ENCODE peak calls at places on chromosome 20, in seven cellular contexts. R is left ventricle myocardium inferior, J is fibroblast of mammary gland, W is ovary, T is K562, O is astrocyte of the cerebellum, C is fibroblast of pulmonary artery. V is an unnamed sample.

GRCh38 chr20:33108641-33109040 is 29.2 kb downstream of the BPIFB4 start:
- DNase-seq in T (no peak), C (no peak), R (no peak), W (no peak), J (no peak), O (no peak), V (no peak)

GRCh38 chr20:57867807-57868206 is 158.0 kb upstream of the PMEPA1 start:
- DNase-seq in W (no peak), O (no peak), T (no peak), C (no peak), J (no peak), R (no peak), V (no peak)

GRCh38 chr20:61052195-61052594 is 199.9 kb upstream of the CDH4 start:
- DNase-seq in C (no peak), W (no peak), J (no peak), T (no peak), O (no peak), R (no peak), V (no peak)

GRCh38 chr20:6122873-6123649 is at the start of gene FERMT1:
- DNase-seq in T (no peak), R (peak), W (peak), C (peak), O (no peak), J (peak), V (peak)

GRCh38 chr20:1565461-1565860 is 8.0 kb upstream of the SIRPD start:
- DNase-seq in O (no peak), W (no peak), R (no peak), C (no peak), T (peak), J (no peak), V (no peak)

GRCh38 chr20:56995635-56996075 is 270.8 kb downstream of the BMP7 start:
- DNase-seq in O (no peak), C (peak), R (no peak), J (peak), W (no peak), T (peak), V (peak)

GRCh38 chr20:3433720-3434119 is 26.3 kb upstream of the DNAAF9 start:
- DNase-seq in J (no peak), O (no peak), T (no peak), W (no peak), R (no peak), C (no peak), V (no peak)

GRCh38 chr20:51624157-51624731 is 81.7 kb upstream of the NFATC2 start:
- DNase-seq in O (peak), R (peak), C (peak), T (peak), J (peak), W (no peak), V (peak)

GRCh38 chr20:22004946-22005345 is 299.5 kb downstream of the PAX1 start:
- DNase-seq in O (no peak), T (no peak), C (peak), J (peak), R (no peak), W (no peak), V (no peak)

GRCh38 chr20:4022386-4023350 is 7.3 kb upstream of the RNF24 start:
- DNase-seq in C (no peak), T (no peak), R (no peak), W (no peak), O (no peak), J (peak), V (no peak)

GRCh38 chr20:6265204-6265904 is 142.5 kb upstream of the FERMT1 start:
- DNase-seq in J (peak), C (peak), R (no peak), T (no peak), W (no peak), O (peak), V (peak)

GRCh38 chr20:58146761-58147160 is 81.7 kb downstream of the ANKRD60 start:
- DNase-seq in R (no peak), T (no peak), C (no peak), W (no peak), O (no peak), J (no peak), V (no peak)

GRCh38 chr20:19885576-19885956 is 127.5 kb downstream of the RIN2 start:
- DNase-seq in C (no peak), O (no peak), T (no peak), W (no peak), J (no peak), R (no peak), V (no peak)

GRCh38 chr20:33250666-33251065 is 14.9 kb downstream of the BPIFA1 start:
- DNase-seq in J (peak), O (no peak), C (no peak), W (no peak), T (no peak), R (no peak), V (no peak)

GRCh38 chr20:11949711-11950110 is 32.0 kb downstream of the BTBD3 start:
- DNase-seq in W (no peak), T (no peak), R (no peak), J (no peak), C (no peak), O (no peak), V (no peak)

GRCh38 chr20:25275813-25276532 is 28.1 kb downstream of the PYGB start:
- DNase-seq in R (peak), O (no peak), T (no peak), J (no peak), C (no peak), W (no peak), V (no peak)

GRCh38 chr20:20568604-20569205 is 143.7 kb downstream of the RALGAPA2 start:
- DNase-seq in T (peak), C (peak), J (peak), O (peak), W (no peak), R (no peak), V (peak)

GRCh38 chr20:4027590-4028265 is 12.4 kb upstream of the RNF24 start:
- DNase-seq in T (no peak), R (no peak), O (no peak), C (no peak), J (no peak), W (no peak), V (no peak)

GRCh38 chr20:58271596-58272460 is 37.7 kb upstream of the RAB22A start:
- DNase-seq in T (no peak), C (no peak), J (no peak), W (no peak), O (no peak), R (no peak), V (no peak)

GRCh38 chr20:50130995-50131394 is 18.0 kb upstream of the UBE2V1 start:
- DNase-seq in W (no peak), C (no peak), O (no peak), R (no peak), J (no peak), T (no peak), V (no peak)

GRCh38 chr20:35359335-35359997 is 52.3 kb downstream of the UQCC1 start:
- DNase-seq in R (no peak), O (no peak), C (no peak), W (no peak), J (no peak), T (no peak), V (no peak)

GRCh38 chr20:24403410-24403809 is 66.0 kb upstream of the SYNDIG1 start:
- DNase-seq in C (no peak), O (no peak), R (no peak), T (no peak), J (no peak), W (no peak), V (no peak)

GRCh38 chr20:49054032-49054643 is 8.0 kb downstream of the CSE1L start:
- DNase-seq in W (no peak), O (no peak), J (no peak), R (no peak), T (no peak), C (no peak), V (no peak)

GRCh38 chr20:16362642-16363041 is 210.6 kb downstream of the KIF16B start:
- DNase-seq in J (no peak), T (no peak), R (no peak), O (no peak), W (no peak), C (no peak), V (no peak)

GRCh38 chr20:9392892-9393857 is 121.2 kb upstream of the LAMP5 start:
- DNase-seq in T (peak), W (peak), O (peak), C (peak), J (peak), R (peak), V (peak)

GRCh38 chr20:60040471-60041162 is 82.4 kb downstream of the CDH26 start:
- DNase-seq in T (no peak), C (no peak), J (no peak), O (no peak), R (no peak), W (no peak), V (no peak)

GRCh38 chr20:32207211-32207625 is 325 bp downstream of the PLAGL2 start:
- DNase-seq in O (no peak), W (no peak), J (no peak), R (no peak), T (no peak), C (no peak), V (no peak)

GRCh38 chr20:13644010-13644409 is 5.3 kb upstream of the TASP1 start:
- DNase-seq in R (no peak), T (no peak), C (peak), O (peak), W (no peak), J (peak), V (peak)

GRCh38 chr20:5390719-5391118 is 74.0 kb upstream of the PROKR2 start:
- DNase-seq in O (no peak), J (no peak), R (no peak), T (no peak), C (no peak), W (no peak), V (no peak)

GRCh38 chr20:1326031-1326930 is 2.7 kb downstream of the SDCBP2 start:
- DNase-seq in C (peak), J (peak), R (peak), O (no peak), T (no peak), W (no peak), V (no peak)

GRCh38 chr20:16236589-16237241 is 336.5 kb downstream of the KIF16B start:
- DNase-seq in T (no peak), W (no peak), R (no peak), O (no peak), C (no peak), J (no peak), V (no peak)

GRCh38 chr20:50054626-50055511 is 58.1 kb downstream of the UBE2V1 start:
- DNase-seq in C (peak), W (peak), T (no peak), J (peak), O (peak), R (peak), V (peak)

GRCh38 chr20:48821261-48821910 is 6.4 kb downstream of the PREX1 start:
- DNase-seq in R (no peak), O (no peak), J (no peak), C (no peak), W (no peak), T (no peak), V (no peak)

GRCh38 chr20:36399147-36399968 is 93.2 kb downstream of the DLGAP4 start:
- DNase-seq in W (no peak), R (no peak), O (no peak), J (peak), C (peak), T (peak), V (peak)

GRCh38 chr20:11791316-11792228 is 126.1 kb upstream of the BTBD3 start:
- DNase-seq in J (no peak), O (no peak), R (no peak), T (no peak), W (no peak), C (no peak), V (no peak)

GRCh38 chr20:5654557-5654956 is 95.6 kb upstream of the SHLD1 start:
- DNase-seq in C (peak), W (no peak), T (no peak), R (no peak), J (peak), O (no peak), V (no peak)

GRCh38 chr20:219290-220115 is 7.6 kb upstream of the DEFB129 start:
- DNase-seq in C (peak), O (no peak), R (no peak), T (no peak), W (no peak), J (peak), V (peak)

GRCh38 chr20:56769971-56770570 is 141.0 kb downstream of the TFAP2C start:
- DNase-seq in O (peak), J (peak), C (no peak), W (no peak), T (no peak), R (no peak), V (no peak)

GRCh38 chr20:63498950-63499332 is at the start of gene EEF1A2:
- DNase-seq in W (no peak), R (peak), J (no peak), O (no peak), C (no peak), T (peak), V (peak)

GRCh38 chr20:45392733-45393132 is 14.6 kb upstream of the TP53TG5 start:
- DNase-seq in R (no peak), J (no peak), T (no peak), C (no peak), O (no peak), W (no peak), V (no peak)
- TF ChIP-seq CTCF in R (peak), J (no peak), T (no peak), C (no peak), O (no peak), W (no peak), V (no peak)

DNA sequence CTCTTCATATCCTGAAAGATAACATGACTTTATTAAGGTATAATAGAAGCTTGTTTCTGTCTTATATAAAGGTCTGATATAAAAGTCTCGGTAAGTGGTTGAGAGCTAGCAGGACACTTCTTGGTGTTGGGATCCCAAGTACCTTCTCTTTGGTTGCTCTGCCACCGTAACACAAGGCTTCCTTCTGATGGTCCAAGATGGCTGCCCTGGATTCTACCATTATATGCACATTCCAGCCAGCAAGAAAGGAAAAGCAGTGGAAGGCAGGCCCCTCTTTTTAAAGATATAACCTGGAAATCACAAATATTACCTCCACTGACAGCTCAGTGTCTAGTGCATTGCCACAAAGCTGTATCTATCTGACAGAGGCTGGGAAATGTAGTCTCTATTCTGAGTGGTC is 75.0 kb downstream of the TSHZ2 start:
- DNase-seq in C (no peak), R (no peak), W (no peak), T (no peak), O (no peak), J (no peak), V (no peak)
- TF ChIP-seq CTCF in C (no peak), R (no peak), W (no peak), T (no peak), O (no peak), J (no peak), V (no peak)

DNA sequence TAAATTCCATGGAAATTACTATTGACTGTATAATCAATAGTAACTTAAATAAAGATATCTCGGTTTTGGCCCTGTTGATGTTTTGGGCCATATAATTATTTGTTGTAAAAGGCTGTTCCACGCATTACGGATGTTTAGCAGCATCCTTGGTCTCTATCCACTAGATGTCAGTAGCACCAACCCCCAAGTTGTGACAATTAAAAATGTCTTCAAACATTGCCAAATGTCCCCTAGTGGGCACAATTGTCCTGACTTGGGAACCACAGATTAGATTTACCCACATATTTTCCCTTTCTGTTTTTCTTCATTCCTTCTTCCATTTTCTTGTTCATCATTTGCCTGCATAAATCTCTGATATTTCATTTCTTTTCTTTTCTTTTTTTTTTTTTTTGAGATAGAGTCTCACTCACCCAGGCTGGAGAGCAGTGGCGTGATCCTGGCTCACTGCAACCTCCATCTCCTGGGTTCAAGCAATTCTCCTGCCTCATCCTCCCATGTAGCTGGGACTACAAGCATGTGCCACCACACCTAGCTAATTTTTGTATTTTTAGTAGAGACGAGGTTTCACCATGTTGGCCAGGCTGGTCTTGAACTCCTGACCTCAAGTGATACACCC is 13.6 kb upstream of the WFDC8 start:
- DNase-seq in O (no peak), W (no peak), C (peak), T (peak), J (peak), R (no peak), V (peak)
- TF ChIP-seq CTCF in O (peak), W (no peak), C (peak), T (peak), J (peak), R (peak), V (peak)

DNA sequence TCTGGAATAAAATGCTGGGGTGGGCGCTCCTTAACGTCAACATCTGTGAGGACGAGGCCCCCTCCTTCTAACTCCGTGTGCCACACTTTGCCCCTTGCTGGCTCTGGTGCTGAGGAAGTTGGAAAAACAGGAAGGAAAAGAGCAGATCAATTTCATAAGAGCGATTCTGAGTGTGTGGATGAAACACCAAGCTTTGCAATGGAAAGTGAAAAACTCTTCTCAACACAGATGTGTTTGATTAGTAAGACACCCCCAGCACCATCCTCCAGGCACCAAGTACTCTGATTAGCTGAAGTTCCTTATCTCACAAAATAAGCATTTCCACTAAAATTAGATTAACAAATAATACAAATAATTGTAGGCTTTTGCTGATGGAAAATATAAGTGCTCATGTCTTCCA is 447.1 kb downstream of the MAFB start:
- DNase-seq in R (no peak), T (no peak), C (no peak), J (no peak), O (no peak), W (no peak), V (no peak)
- TF ChIP-seq CTCF in R (no peak), T (no peak), C (no peak), J (no peak), O (no peak), W (no peak), V (no peak)

DNA sequence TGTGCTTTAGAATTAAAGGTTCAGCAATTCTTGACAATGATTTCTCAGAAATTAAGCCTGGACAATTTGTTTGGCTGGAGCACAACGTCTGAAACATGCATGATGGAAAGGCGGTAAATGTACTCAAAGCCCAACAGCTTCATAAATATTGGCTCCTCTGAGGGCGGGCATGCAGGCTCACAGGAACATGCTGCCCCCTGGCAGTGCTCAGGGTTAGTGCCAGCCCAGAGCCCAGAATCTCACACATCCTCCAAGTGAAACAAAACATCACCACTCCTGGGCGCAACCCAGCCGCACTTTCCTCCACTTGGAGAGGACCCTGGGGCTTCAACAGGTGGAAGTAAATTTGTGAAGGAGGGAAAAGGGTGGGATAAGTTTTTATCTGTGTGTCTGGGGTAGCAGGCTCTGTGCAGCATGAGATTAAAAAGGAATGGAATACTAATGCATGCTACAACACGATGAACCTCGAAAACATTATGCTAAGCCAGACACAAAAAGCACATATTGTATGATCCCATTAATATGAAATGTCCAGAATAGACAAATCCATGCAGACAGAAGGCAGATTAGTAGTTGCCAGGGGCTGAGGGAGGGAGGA is 54.1 kb upstream of the PTPRT start:
- DNase-seq in R (no peak), T (no peak), C (no peak), J (no peak), O (no peak), W (no peak), V (peak)
- TF ChIP-seq CTCF in R (no peak), T (no peak), C (no peak), J (no peak), O (no peak), W (no peak), V (peak)

GRCh38 chr20:37911262-37911661 is 8.3 kb downstream of the VSTM2L start:
- DNase-seq in O (no peak), W (no peak), T (no peak), J (no peak), R (no peak), C (no peak), V (no peak)

GRCh38 chr20:37907330-37907676 is 4.4 kb downstream of the VSTM2L start:
- DNase-seq in R (no peak), O (no peak), W (no peak), C (no peak), T (no peak), J (no peak), V (no peak)

GRCh38 chr20:37905969-37906613 is 3.2 kb downstream of the VSTM2L start:
- DNase-seq in T (no peak), C (no peak), O (no peak), R (no peak), J (no peak), W (no peak), V (no peak)

GRCh38 chr20:37904845-37905244 is 1.9 kb downstream of the VSTM2L start:
- DNase-seq in W (no peak), T (no peak), R (no peak), O (no peak), J (no peak), C (no peak), V (no peak)

DNA sequence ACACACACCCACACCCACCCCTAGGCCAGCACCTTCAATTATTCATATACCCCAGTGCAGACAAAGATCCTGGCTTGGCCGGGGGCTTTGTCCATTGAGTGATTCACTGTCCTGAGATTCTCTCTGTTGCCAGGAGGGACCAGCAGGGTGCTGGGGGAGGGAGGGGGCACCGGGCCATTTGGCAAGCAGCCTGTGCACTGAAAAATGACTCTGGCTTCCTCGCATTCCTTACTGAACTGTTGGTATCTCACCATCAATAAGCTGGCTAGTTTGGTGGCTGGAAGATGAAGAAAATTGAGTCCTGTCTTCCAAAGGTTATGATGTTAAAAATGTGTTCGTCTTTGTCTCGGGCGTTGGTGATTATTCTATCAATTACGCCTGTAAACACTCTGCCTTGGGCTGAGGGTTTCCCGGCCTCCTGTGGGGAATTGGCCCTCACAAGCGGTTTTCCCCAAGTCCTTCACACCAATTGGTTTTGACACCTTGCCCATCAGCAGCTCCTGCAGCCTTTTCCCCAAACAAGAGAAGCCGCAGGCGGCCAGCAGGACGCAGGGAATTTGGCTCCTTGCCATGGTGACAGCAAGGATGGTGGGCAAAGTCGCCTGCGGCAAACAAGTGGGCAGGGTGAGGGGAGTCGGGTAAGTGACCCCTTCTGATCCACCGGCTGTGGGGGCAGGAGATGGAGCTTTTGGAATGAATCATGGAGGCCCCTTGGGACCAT is 4.9 kb downstream of the VSTM2L start:
- DNase-seq in R (no peak), T (no peak), W (no peak), J (peak), O (peak), C (peak), V (peak)
- TF ChIP-seq CTCF in R (no peak), T (no peak), W (no peak), J (no peak), O (no peak), C (no peak), V (no peak)

V was measured in Calu3.